ENCODE peak calls at places on chromosome X, in ten cellular contexts. One of them, this sample, is unnamed. For H3K9me2 and H3K4me1, the result is how much of the 10 kb centered on the place peaks cover.

GRCh38 chrX:117713411-117713810 is 403.2 kb downstream of the KLHL13 start:
- DNase-seq in MM.1S: no peak
- DNase-seq in hepatocyte: peak
- DNase-seq in GM23248: no peak
- DNase-seq in GM23338: no peak
- DNase-seq in HCT116: no peak
- DNase-seq in OCI-LY7: no peak
- DNase-seq in SK-N-SH: no peak
- DNase-seq in PC-3: no peak
- DNase-seq in Karpas-422: no peak
- DNase-seq in this sample: no peak

GRCh38 chrX:70720721-70721120 is 187.8 kb downstream of the TEX11 start:
- DNase-seq in Karpas-422: no peak
- DNase-seq in PC-3: peak
- DNase-seq in MM.1S: no peak
- DNase-seq in SK-N-SH: no peak
- DNase-seq in GM23338: no peak
- DNase-seq in hepatocyte: peak
- DNase-seq in OCI-LY7: no peak
- DNase-seq in GM23248: peak
- DNase-seq in HCT116: no peak
- DNase-seq in this sample: no peak

GRCh38 chrX:1481636-1482529 is 29.2 kb upstream of the ASMTL start:
- DNase-seq in hepatocyte: peak
- DNase-seq in PC-3: peak
- DNase-seq in OCI-LY7: peak
- DNase-seq in MM.1S: peak
- DNase-seq in SK-N-SH: no peak
- DNase-seq in HCT116: peak
- DNase-seq in Karpas-422: peak
- DNase-seq in GM23338: peak
- DNase-seq in GM23248: peak
- DNase-seq in this sample: peak

GRCh38 chrX:9604111-9604907 is 139.5 kb downstream of the TBL1X start:
- DNase-seq in GM23248: peak
- DNase-seq in GM23338: no peak
- DNase-seq in OCI-LY7: no peak
- DNase-seq in HCT116: no peak
- DNase-seq in hepatocyte: no peak
- DNase-seq in Karpas-422: no peak
- DNase-seq in SK-N-SH: no peak
- DNase-seq in PC-3: no peak
- DNase-seq in MM.1S: no peak
- DNase-seq in this sample: no peak

GRCh38 chrX:26100421-26100920 is 37.7 kb upstream of the MAGEB18 start:
- DNase-seq in OCI-LY7: no peak
- DNase-seq in GM23338: no peak
- DNase-seq in GM23248: no peak
- DNase-seq in PC-3: no peak
- DNase-seq in SK-N-SH: no peak
- DNase-seq in hepatocyte: no peak
- DNase-seq in Karpas-422: no peak
- DNase-seq in MM.1S: no peak
- DNase-seq in HCT116: no peak
- DNase-seq in this sample: no peak

GRCh38 chrX:17500145-17500579 is 125.2 kb downstream of the NHS start:
- DNase-seq in MM.1S: no peak
- DNase-seq in Karpas-422: no peak
- DNase-seq in GM23338: no peak
- DNase-seq in SK-N-SH: no peak
- DNase-seq in OCI-LY7: no peak
- DNase-seq in hepatocyte: peak
- DNase-seq in HCT116: peak
- DNase-seq in PC-3: peak
- DNase-seq in GM23248: peak
- DNase-seq in this sample: peak

GRCh38 chrX:21974011-21974385 is 33.5 kb downstream of the SMS start:
- DNase-seq in GM23338: no peak
- DNase-seq in PC-3: peak
- DNase-seq in HCT116: no peak
- DNase-seq in Karpas-422: no peak
- DNase-seq in hepatocyte: peak
- DNase-seq in SK-N-SH: no peak
- DNase-seq in GM23248: no peak
- DNase-seq in MM.1S: no peak
- DNase-seq in OCI-LY7: no peak
- DNase-seq in this sample: peak

GRCh38 chrX:120087289-120088017 is 10.0 kb upstream of the RHOXF2B start:
- DNase-seq in hepatocyte: no peak
- DNase-seq in Karpas-422: no peak
- DNase-seq in HCT116: no peak
- DNase-seq in PC-3: no peak
- DNase-seq in SK-N-SH: no peak
- DNase-seq in MM.1S: no peak
- DNase-seq in OCI-LY7: no peak
- DNase-seq in GM23248: no peak
- DNase-seq in GM23338: no peak
- DNase-seq in this sample: no peak

GRCh38 chrX:9884031-9884779 is 83.0 kb upstream of the CLDN34 start:
- DNase-seq in hepatocyte: no peak
- DNase-seq in HCT116: no peak
- DNase-seq in Karpas-422: no peak
- DNase-seq in PC-3: no peak
- DNase-seq in GM23248: no peak
- DNase-seq in MM.1S: no peak
- DNase-seq in OCI-LY7: no peak
- DNase-seq in SK-N-SH: no peak
- DNase-seq in GM23338: no peak
- DNase-seq in this sample: no peak

GRCh38 chrX:45485682-45486081 is 285.0 kb upstream of the DIPK2B start:
- DNase-seq in Karpas-422: no peak
- DNase-seq in PC-3: no peak
- DNase-seq in OCI-LY7: no peak
- DNase-seq in GM23248: no peak
- DNase-seq in GM23338: no peak
- DNase-seq in SK-N-SH: no peak
- DNase-seq in hepatocyte: no peak
- DNase-seq in MM.1S: no peak
- DNase-seq in HCT116: no peak
- DNase-seq in this sample: no peak

GRCh38 chrX:150421816-150422215 is 58.7 kb downstream of the MAMLD1 start:
- DNase-seq in OCI-LY7: no peak
- DNase-seq in SK-N-SH: no peak
- DNase-seq in Karpas-422: no peak
- DNase-seq in PC-3: no peak
- DNase-seq in MM.1S: no peak
- DNase-seq in HCT116: no peak
- DNase-seq in hepatocyte: no peak
- DNase-seq in GM23338: no peak
- DNase-seq in GM23248: peak
- DNase-seq in this sample: no peak

GRCh38 chrX:32524385-32524784 is 687.0 kb downstream of the DMD start:
- DNase-seq in OCI-LY7: no peak
- DNase-seq in GM23338: no peak
- DNase-seq in HCT116: no peak
- DNase-seq in MM.1S: no peak
- DNase-seq in SK-N-SH: peak
- DNase-seq in GM23248: no peak
- DNase-seq in PC-3: no peak
- DNase-seq in Karpas-422: no peak
- DNase-seq in hepatocyte: no peak
- DNase-seq in this sample: no peak

GRCh38 chrX:141201962-141202361 is 25.0 kb upstream of the LDOC1 start:
- DNase-seq in GM23338: no peak
- DNase-seq in OCI-LY7: no peak
- DNase-seq in PC-3: no peak
- DNase-seq in GM23248: no peak
- DNase-seq in MM.1S: no peak
- DNase-seq in HCT116: no peak
- DNase-seq in Karpas-422: no peak
- DNase-seq in SK-N-SH: no peak
- DNase-seq in hepatocyte: no peak
- DNase-seq in this sample: no peak

GRCh38 chrX:71809886-71810285 is 46.7 kb downstream of the CXorf49B start:
- DNase-seq in MM.1S: no peak
- DNase-seq in Karpas-422: no peak
- DNase-seq in HCT116: no peak
- DNase-seq in GM23338: no peak
- DNase-seq in PC-3: peak
- DNase-seq in GM23248: peak
- DNase-seq in OCI-LY7: no peak
- DNase-seq in hepatocyte: no peak
- DNase-seq in SK-N-SH: no peak
- DNase-seq in this sample: no peak

GRCh38 chrX:103556941-103557340 is 28.4 kb upstream of the TCEAL4 start:
- DNase-seq in hepatocyte: peak
- DNase-seq in GM23338: peak
- DNase-seq in GM23248: no peak
- DNase-seq in SK-N-SH: no peak
- DNase-seq in OCI-LY7: peak
- DNase-seq in Karpas-422: no peak
- DNase-seq in PC-3: peak
- DNase-seq in MM.1S: peak
- DNase-seq in HCT116: no peak
- DNase-seq in this sample: no peak

GRCh38 chrX:152895724-152896420 is 2.0 kb upstream of the ZNF185 start:
- DNase-seq in OCI-LY7: no peak
- DNase-seq in SK-N-SH: no peak
- DNase-seq in GM23338: no peak
- DNase-seq in HCT116: peak
- DNase-seq in MM.1S: no peak
- DNase-seq in hepatocyte: no peak
- DNase-seq in PC-3: peak
- DNase-seq in GM23248: peak
- DNase-seq in Karpas-422: no peak
- DNase-seq in this sample: peak
- H3K9me2 ChIP-seq in OCI-LY7: under half
- H3K9me2 ChIP-seq in SK-N-SH: under half
- H3K9me2 ChIP-seq in GM23338: under half
- H3K9me2 ChIP-seq in HCT116: under half
- H3K9me2 ChIP-seq in MM.1S: under half
- H3K9me2 ChIP-seq in hepatocyte: under half
- H3K9me2 ChIP-seq in PC-3: under half
- H3K9me2 ChIP-seq in GM23248: under half
- H3K9me2 ChIP-seq in Karpas-422: under half
- H3K9me2 ChIP-seq in this sample: under half

GRCh38 chrX:23365541-23365940 is 30.9 kb downstream of the PTCHD1 start:
- DNase-seq in GM23338: no peak
- DNase-seq in GM23248: no peak
- DNase-seq in HCT116: no peak
- DNase-seq in PC-3: no peak
- DNase-seq in SK-N-SH: no peak
- DNase-seq in OCI-LY7: no peak
- DNase-seq in Karpas-422: no peak
- DNase-seq in MM.1S: no peak
- DNase-seq in hepatocyte: no peak
- DNase-seq in this sample: no peak
- H3K27ac ChIP-seq in GM23338: no peak
- H3K27ac ChIP-seq in GM23248: no peak
- H3K27ac ChIP-seq in HCT116: no peak
- H3K27ac ChIP-seq in PC-3: no peak
- H3K27ac ChIP-seq in SK-N-SH: no peak
- H3K27ac ChIP-seq in OCI-LY7: no peak
- H3K27ac ChIP-seq in Karpas-422: no peak
- H3K27ac ChIP-seq in MM.1S: no peak
- H3K27ac ChIP-seq in hepatocyte: no peak
- H3K27ac ChIP-seq in this sample: no peak

GRCh38 chrX:154002215-154002719 is 17.4 kb downstream of the IRAK1 start:
- DNase-seq in PC-3: peak
- DNase-seq in GM23338: peak
- DNase-seq in SK-N-SH: no peak
- DNase-seq in OCI-LY7: no peak
- DNase-seq in MM.1S: peak
- DNase-seq in Karpas-422: peak
- DNase-seq in GM23248: peak
- DNase-seq in hepatocyte: peak
- DNase-seq in HCT116: no peak
- DNase-seq in this sample: peak

GRCh38 chrX:154008521-154008920 is 11.2 kb downstream of the IRAK1 start:
- DNase-seq in SK-N-SH: peak
- DNase-seq in Karpas-422: no peak
- DNase-seq in GM23338: no peak
- DNase-seq in hepatocyte: no peak
- DNase-seq in GM23248: no peak
- DNase-seq in MM.1S: peak
- DNase-seq in OCI-LY7: no peak
- DNase-seq in PC-3: no peak
- DNase-seq in HCT116: no peak
- DNase-seq in this sample: no peak

GRCh38 chrX:154006965-154007364 is 12.7 kb downstream of the IRAK1 start:
- DNase-seq in Karpas-422: no peak
- DNase-seq in HCT116: no peak
- DNase-seq in SK-N-SH: no peak
- DNase-seq in GM23338: no peak
- DNase-seq in GM23248: no peak
- DNase-seq in PC-3: no peak
- DNase-seq in MM.1S: no peak
- DNase-seq in hepatocyte: no peak
- DNase-seq in OCI-LY7: no peak
- DNase-seq in this sample: no peak

GRCh38 chrX:154000051-154000450 is 19.7 kb downstream of the IRAK1 start:
- DNase-seq in hepatocyte: no peak
- DNase-seq in GM23248: no peak
- DNase-seq in SK-N-SH: no peak
- DNase-seq in OCI-LY7: no peak
- DNase-seq in GM23338: peak
- DNase-seq in MM.1S: no peak
- DNase-seq in PC-3: peak
- DNase-seq in HCT116: no peak
- DNase-seq in Karpas-422: no peak
- DNase-seq in this sample: peak

GRCh38 chrX:154004315-154004714 is 15.4 kb downstream of the IRAK1 start:
- DNase-seq in PC-3: no peak
- DNase-seq in OCI-LY7: no peak
- DNase-seq in hepatocyte: no peak
- DNase-seq in HCT116: no peak
- DNase-seq in SK-N-SH: no peak
- DNase-seq in Karpas-422: no peak
- DNase-seq in GM23248: no peak
- DNase-seq in MM.1S: no peak
- DNase-seq in GM23338: no peak
- DNase-seq in this sample: no peak
- H3K4me1 ChIP-seq in PC-3: under half
- H3K4me1 ChIP-seq in OCI-LY7: under half
- H3K4me1 ChIP-seq in hepatocyte: under half
- H3K4me1 ChIP-seq in HCT116: under half
- H3K4me1 ChIP-seq in SK-N-SH: under half
- H3K4me1 ChIP-seq in Karpas-422: under half
- H3K4me1 ChIP-seq in GM23248: under half
- H3K4me1 ChIP-seq in MM.1S: under half
- H3K4me1 ChIP-seq in GM23338: under half
- H3K4me1 ChIP-seq in this sample: under half

DNA sequence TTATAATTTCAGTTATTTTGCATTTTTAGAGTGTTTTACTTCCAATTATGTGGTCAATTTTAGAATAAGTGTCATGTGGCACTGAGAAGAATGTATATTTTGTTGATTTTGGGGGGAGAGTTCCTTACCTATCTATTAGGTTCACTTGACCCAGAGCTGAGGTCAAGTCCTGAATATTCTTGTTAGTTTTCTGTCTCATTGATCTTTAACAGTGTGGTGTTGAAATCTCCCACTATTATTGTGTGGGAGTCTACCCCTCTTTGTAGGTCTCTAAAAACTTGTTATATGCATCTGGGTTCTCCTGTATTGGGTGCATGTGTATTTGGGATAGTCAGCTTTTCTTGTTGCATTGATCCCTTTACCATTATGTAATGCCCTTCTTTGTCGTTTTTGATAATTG is 127.0 kb upstream of the ZDHHC15 start:
- DNase-seq in OCI-LY7: no peak
- DNase-seq in SK-N-SH: no peak
- DNase-seq in hepatocyte: no peak
- DNase-seq in GM23338: no peak
- DNase-seq in PC-3: no peak
- DNase-seq in HCT116: no peak
- DNase-seq in Karpas-422: no peak
- DNase-seq in GM23248: no peak
- DNase-seq in MM.1S: no peak
- DNase-seq in this sample: no peak
- H3K9me2 ChIP-seq in OCI-LY7: under half
- H3K9me2 ChIP-seq in SK-N-SH: under half
- H3K9me2 ChIP-seq in hepatocyte: under half
- H3K9me2 ChIP-seq in GM23338: under half
- H3K9me2 ChIP-seq in PC-3: under half
- H3K9me2 ChIP-seq in HCT116: under half
- H3K9me2 ChIP-seq in Karpas-422: under half
- H3K9me2 ChIP-seq in GM23248: under half
- H3K9me2 ChIP-seq in MM.1S: under half
- H3K9me2 ChIP-seq in this sample: under half

This sample was measured in PC-9.